ENCODE peak calls at places on chromosomes 16 and 17, in six cellular contexts. J is uterus, E is ascending aorta, K is prostate gland, L is mammary epithelial cell, U is Peyer's patch. Y is an unnamed sample.

GRCh38 chr17:44361292-44362055 is 2.2 kb downstream of the FAM171A2 start:
- DNase-seq in J (peak; percentile 17), E (no peak), K (no peak), L (no peak), U (no peak), Y (no peak)

GRCh38 chr17:58702045-58702476 is 9.7 kb downstream of the RAD51C start:
- DNase-seq in J (no peak), E (no peak), K (no peak), L (no peak), U (no peak), Y (no peak)

GRCh38 chr17:28861393-28862203 is 6.8 kb downstream of the ERAL1 start:
- DNase-seq in J (no peak), E (no peak), K (no peak), L (no peak), U (peak; percentile 64), Y (no peak)

GRCh38 chr17:34579017-34579946 is at the start of gene TMEM132E:
- DNase-seq in J (peak; percentile 30), E (no peak), K (peak; percentile 46), L (peak; percentile 4), U (no peak), Y (peak; percentile 54)

GRCh38 chr16:71883849-71884638 is at the start of gene ZNF821:
- DNase-seq in J (peak; percentile 80), E (peak; percentile 89), K (peak; percentile 79), L (peak; percentile 54), U (peak; percentile 90), Y (peak; percentile 75)

GRCh38 chr17:17361543-17362511 is 58.7 kb downstream of the NT5M start:
- DNase-seq in J (peak; percentile 12), E (peak; percentile 66), K (no peak), L (no peak), U (peak; percentile 35), Y (no peak)

GRCh38 chr16:3022697-3023414 is 886 bp downstream of the HCFC1R1 start:
- DNase-seq in J (peak; percentile 52), E (peak; percentile 93), K (no peak), L (no peak), U (no peak), Y (peak; percentile 58)

GRCh38 chr16:363110-364090 is 6.9 kb downstream of the MRPL28 start:
- DNase-seq in J (no peak), E (no peak), K (no peak), L (no peak), U (no peak), Y (no peak)

GRCh38 chr16:50265260-50265659 is 1.1 kb upstream of the ADCY7 start:
- DNase-seq in J (no peak), E (no peak), K (no peak), L (no peak), U (peak; percentile 73), Y (no peak)

GRCh38 chr17:35684046-35684802 is 47.2 kb upstream of the RASL10B start:
- DNase-seq in J (no peak), E (no peak), K (no peak), L (peak; percentile 20), U (no peak), Y (no peak)

GRCh38 chr17:12089809-12090384 is 69.2 kb downstream of the MAP2K4 start:
- DNase-seq in J (no peak), E (no peak), K (no peak), L (peak; percentile 52), U (no peak), Y (no peak)

GRCh38 chr17:70767102-70767701 is 597.9 kb downstream of the KCNJ2 start:
- DNase-seq in J (no peak), E (no peak), K (no peak), L (peak; percentile 9), U (no peak), Y (no peak)

GRCh38 chr16:10834130-10834529 is 15.5 kb upstream of the TVP23A start:
- DNase-seq in J (no peak), E (no peak), K (no peak), L (no peak), U (peak; percentile 79), Y (no peak)

GRCh38 chr17:1244606-1245012 is 25.6 kb upstream of the BHLHA9 start:
- DNase-seq in J (no peak), E (no peak), K (no peak), L (peak; percentile 44), U (no peak), Y (no peak)

GRCh38 chr17:63699638-63700527 is at the start of gene LIMD2:
- DNase-seq in J (peak; percentile 54), E (peak; percentile 74), K (peak; percentile 51), L (no peak), U (peak; percentile 91), Y (peak; percentile 63)

GRCh38 chr17:17947966-17948365 is 24.2 kb downstream of the TOM1L2 start:
- DNase-seq in J (no peak), E (no peak), K (no peak), L (peak; percentile 61), U (no peak), Y (no peak)

GRCh38 chr17:39169101-39169500 is 3.1 kb upstream of the ARL5C start:
- DNase-seq in J (no peak), E (no peak), K (no peak), L (no peak), U (no peak), Y (no peak)

GRCh38 chr16:86604436-86605220 is 26.3 kb downstream of the FOXL1 start:
- DNase-seq in J (no peak), E (peak; percentile 80), K (no peak), L (no peak), U (peak; percentile 62), Y (no peak)

GRCh38 chr17:43409131-43409530 is 10.3 kb downstream of the ARL4D start:
- DNase-seq in J (no peak), E (no peak), K (no peak), L (no peak), U (no peak), Y (no peak)

GRCh38 chr17:81035389-81036127 is 607 bp downstream of the BAIAP2 start:
- DNase-seq in J (no peak), E (no peak), K (no peak), L (no peak), U (no peak), Y (peak; percentile 82)

GRCh38 chr16:9898555-9898954 is 283.7 kb downstream of the GRIN2A start:
- DNase-seq in J (no peak), E (no peak), K (no peak), L (no peak), U (no peak), Y (no peak)

GRCh38 chr16:85252461-85252860 is 140.2 kb upstream of the CIBAR2 start:
- DNase-seq in J (no peak), E (no peak), K (no peak), L (no peak), U (no peak), Y (no peak)

GRCh38 chr16:9256196-9256595 is 164.8 kb downstream of the HAPSTR1 start:
- DNase-seq in J (no peak), E (no peak), K (no peak), L (no peak), U (peak; percentile 57), Y (no peak)

GRCh38 chr16:2388875-2389433 is 40.3 kb upstream of the CCNF start:
- DNase-seq in J (no peak), E (peak; percentile 63), K (peak; percentile 58), L (peak; percentile 76), U (no peak), Y (peak; percentile 85)

GRCh38 chr16:67277294-67277998 is 1.9 kb upstream of the PLEKHG4 start:
- DNase-seq in J (peak; percentile 69), E (peak; percentile 91), K (no peak), L (peak; percentile 97), U (no peak), Y (no peak)

GRCh38 chr17:51128089-51128488 is 7.4 kb upstream of the SPAG9 start:
- DNase-seq in J (no peak), E (no peak), K (no peak), L (no peak), U (no peak), Y (no peak)

GRCh38 chr17:82089723-82090548 is 8.1 kb downstream of the FASN start:
- DNase-seq in J (no peak), E (no peak), K (no peak), L (no peak), U (no peak), Y (peak; percentile 24)
- H3K36me3 ChIP-seq in J (no peaks in the 10 kb centered on the region), E (peaks cover 97% of the 10 kb centered on the region), K (peaks cover 95% of the 10 kb centered on the region), L (peaks cover 31% of the 10 kb centered on the region), U (peaks cover 100% of the 10 kb centered on the region), Y (peaks cover 37% of the 10 kb centered on the region)

DNA sequence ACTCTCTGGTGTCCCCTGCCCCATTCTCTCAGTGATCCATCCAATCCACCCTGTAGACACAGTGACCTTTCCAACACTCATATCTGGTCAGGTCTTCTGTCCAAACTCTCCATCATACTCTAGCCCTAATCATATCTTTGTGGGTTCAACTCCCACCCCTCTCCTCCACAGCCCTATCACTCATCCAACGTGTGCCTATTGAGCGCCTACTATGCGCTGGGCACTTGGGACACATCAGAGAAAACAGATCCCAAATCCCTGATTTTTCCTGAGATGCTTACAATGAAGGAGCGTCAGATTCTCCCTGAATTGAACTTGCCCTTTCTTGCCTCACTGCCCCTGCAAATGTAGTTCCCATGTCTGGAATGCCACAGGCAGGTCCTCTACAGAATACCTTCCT is 1.8 kb downstream of the DCTPP1 start:
- DNase-seq in J (no peak), E (no peak), K (no peak), L (no peak), U (no peak), Y (no peak)
- TF ChIP-seq CTCF in J (no peak), E (no peak), K (no peak), L (no peak), U (no peak), Y (no peak)

GRCh38 chr17:50066995-50067394 is 11.1 kb downstream of the ITGA3 start:
- DNase-seq in J (no peak), E (no peak), K (no peak), L (no peak), U (no peak), Y (no peak)

GRCh38 chr17:50062323-50063243 is 6.7 kb downstream of the ITGA3 start:
- DNase-seq in J (peak; percentile 59), E (peak; percentile 94), K (peak; percentile 94), L (peak; percentile 99), U (peak; percentile 78), Y (no peak)

GRCh38 chr17:50063516-50064252 is 7.8 kb downstream of the ITGA3 start:
- DNase-seq in J (no peak), E (peak; percentile 78), K (no peak), L (peak; percentile 57), U (no peak), Y (no peak)

GRCh38 chr17:50064253-50064991 is 8.5 kb downstream of the ITGA3 start:
- DNase-seq in J (peak; percentile 75), E (peak; percentile 94), K (peak; percentile 51), L (peak; percentile 96), U (no peak), Y (no peak)

GRCh38 chr17:50065056-50065455 is 9.1 kb downstream of the ITGA3 start:
- DNase-seq in J (no peak), E (no peak), K (no peak), L (no peak), U (no peak), Y (no peak)
- H3K36me3 ChIP-seq in J (no peaks in the 10 kb centered on the region), E (peaks cover 34% of the 10 kb centered on the region), K (no peaks in the 10 kb centered on the region), L (peaks cover 38% of the 10 kb centered on the region), U (peaks cover 22% of the 10 kb centered on the region), Y (no peaks in the 10 kb centered on the region)

GRCh38 chr16:82603784-82604411 is 22.9 kb upstream of the CDH13 start:
- DNase-seq in J (peak; percentile 50), E (peak; percentile 80), K (peak; percentile 51), L (peak; percentile 62), U (no peak), Y (no peak)

GRCh38 chr16:82609140-82609539 is 17.6 kb upstream of the CDH13 start:
- DNase-seq in J (no peak), E (no peak), K (no peak), L (no peak), U (no peak), Y (no peak)

GRCh38 chr16:82605076-82605475 is 21.7 kb upstream of the CDH13 start:
- DNase-seq in J (no peak), E (no peak), K (no peak), L (no peak), U (no peak), Y (no peak)

GRCh38 chr16:82605863-82606620 is 20.7 kb upstream of the CDH13 start:
- DNase-seq in J (no peak), E (no peak), K (no peak), L (no peak), U (no peak), Y (no peak)
- TF ChIP-seq CTCF in J (no peak), E (no peak), K (no peak), L (no peak), U (no peak), Y (no peak)

Y was measured in pancreas.